ENCODE peak calls at places on chromosomes 2 and 18, in six cellular contexts. U, A, Z, T, P and C are unnamed samples.

GRCh38 chr2:236627193-236627592 is 57.6 kb downstream of the ACKR3 start:
- DNase-seq in U (no peak), A (no peak), Z (no peak), T (no peak), P (no peak), C (no peak)

GRCh38 chr2:237695201-237695780 is 67.9 kb downstream of the LRRFIP1 start:
- DNase-seq in U (peak; percentile 57), A (peak; percentile 76), Z (no peak), T (no peak), P (no peak), C (no peak)

GRCh38 chr2:114442545-114442944 is at the start of gene DPP10:
- DNase-seq in U (peak; percentile 3), A (no peak), Z (peak; percentile 13), T (no peak), P (peak; percentile 76), C (no peak)

GRCh38 chr2:15172825-15173224 is 388.3 kb downstream of the NBAS start:
- DNase-seq in U (no peak), A (no peak), Z (peak; percentile 97), T (no peak), P (no peak), C (no peak)

GRCh38 chr2:66575625-66576371 is 140.9 kb downstream of the MEIS1 start:
- DNase-seq in U (peak; percentile 16), A (no peak), Z (no peak), T (peak; percentile 69), P (no peak), C (no peak)

GRCh38 chr2:208927867-208928266 is 496.0 kb upstream of the MAP2 start:
- DNase-seq in U (no peak), A (no peak), Z (no peak), T (no peak), P (no peak), C (no peak)

GRCh38 chr2:60989256-60989655 is 28.3 kb upstream of the PEX13 start:
- DNase-seq in U (no peak), A (no peak), Z (no peak), T (no peak), P (no peak), C (no peak)

GRCh38 chr2:169118060-169118459 is 48.7 kb downstream of the DHRS9 start:
- DNase-seq in U (peak; percentile 18), A (no peak), Z (no peak), T (no peak), P (no peak), C (no peak)

GRCh38 chr2:224934542-224935188 is 107.6 kb downstream of the DOCK10 start:
- DNase-seq in U (no peak), A (no peak), Z (no peak), T (no peak), P (no peak), C (no peak)

GRCh38 chr18:78679861-78680260 is 299.8 kb upstream of the SALL3 start:
- DNase-seq in U (no peak), A (no peak), Z (no peak), T (no peak), P (no peak), C (no peak)

GRCh38 chr2:148534416-148535205 is 109.9 kb upstream of the EPC2 start:
- DNase-seq in U (no peak), A (no peak), Z (no peak), T (peak; percentile 44), P (no peak), C (no peak)

GRCh38 chr2:152447897-152448296 is 112.9 kb downstream of the FMNL2 start:
- DNase-seq in U (no peak), A (no peak), Z (no peak), T (no peak), P (no peak), C (no peak)

GRCh38 chr2:146579154-146579930 is 1265.5 kb upstream of the ACVR2A start:
- DNase-seq in U (no peak), A (no peak), Z (peak; percentile 44), T (no peak), P (no peak), C (no peak)

GRCh38 chr2:233841183-233841582 is 13.2 kb downstream of the HJURP start:
- DNase-seq in U (no peak), A (no peak), Z (no peak), T (no peak), P (peak; percentile 17), C (no peak)

GRCh38 chr2:233845301-233846060 is 8.9 kb downstream of the HJURP start:
- DNase-seq in U (no peak), A (no peak), Z (no peak), T (no peak), P (no peak), C (no peak)

GRCh38 chr2:233846387-233847247 is 7.7 kb downstream of the HJURP start:
- DNase-seq in U (no peak), A (no peak), Z (no peak), T (peak; percentile 48), P (no peak), C (no peak)

GRCh38 chr2:233844836-233845235 is 9.5 kb downstream of the HJURP start:
- DNase-seq in U (no peak), A (no peak), Z (no peak), T (no peak), P (no peak), C (no peak)

GRCh38 chr2:233844064-233844807 is 10.1 kb downstream of the HJURP start:
- DNase-seq in U (no peak), A (no peak), Z (no peak), T (no peak), P (peak; percentile 13), C (no peak)
- TF ChIP-seq POLR2AphosphoS5 in U (no peak), A (no peak), Z (no peak), T (no peak), P (no peak), C (no peak)

GRCh38 chr2:7691961-7692656 is 774.9 kb downstream of the RNF144A start:
- DNase-seq in U (no peak), A (no peak), Z (no peak), T (no peak), P (no peak), C (no peak)
- TF ChIP-seq GABPA in U (no peak), A (no peak), Z (no peak), T (no peak), P (no peak), C (no peak)

GRCh38 chr2:235005603-235006259 is 53.9 kb downstream of the SH3BP4 start:
- DNase-seq in U (no peak), A (no peak), Z (peak; percentile 98), T (peak; percentile 70), P (peak; percentile 77), C (no peak)
- TF ChIP-seq CTCF in U (no peak), A (no peak), Z (peak; percentile 83), T (no peak), P (peak; percentile 38), C (no peak)

GRCh38 chr2:135530313-135531230 is at the start of gene ZRANB3:
- DNase-seq in U (peak; percentile 97), A (peak; percentile 98), Z (peak; percentile 99), T (peak; percentile 78), P (peak; percentile 86), C (peak; percentile 99)
- TF ChIP-seq POLR2AphosphoS5 in U (peak; percentile 71), A (peak; percentile 67), Z (peak; percentile 80), T (peak; percentile 61), P (peak; percentile 87), C (peak; percentile 78)

DNA sequence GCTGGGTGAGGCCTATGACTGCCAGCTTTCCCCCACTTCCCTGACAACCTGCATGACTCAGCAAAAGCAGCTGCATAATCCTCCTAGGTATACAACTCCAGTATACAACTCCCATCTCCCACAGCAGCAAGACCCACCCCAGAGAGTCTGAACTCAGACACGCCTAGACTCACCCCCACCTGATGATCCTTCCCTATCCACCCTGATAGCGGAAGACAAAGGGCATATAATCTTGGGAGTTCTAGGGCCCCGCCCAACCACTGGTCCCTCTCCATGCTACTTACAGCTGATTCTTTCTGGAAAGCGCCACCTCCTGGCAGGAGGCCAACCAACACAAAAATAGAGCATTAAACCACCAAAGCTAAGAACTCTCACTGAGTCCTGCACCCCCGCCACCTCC is 296.5 kb downstream of the DCC start:
- DNase-seq in U (no peak), A (no peak), Z (peak; percentile 1), T (no peak), P (peak; percentile 69), C (no peak)
- TF ChIP-seq GABPA in U (no peak), A (no peak), Z (no peak), T (no peak), P (no peak), C (no peak)

GRCh38 chr2:156864753-156865152 is 392.8 kb upstream of the GALNT5 start:
- DNase-seq in U (no peak), A (no peak), Z (no peak), T (no peak), P (no peak), C (no peak)
- TF ChIP-seq CTCF in U (no peak), A (no peak), Z (no peak), T (no peak), P (no peak), C (no peak)

GRCh38 chr2:37614061-37614802 is 57.2 kb downstream of the CDC42EP3 start:
- DNase-seq in U (no peak), A (no peak), Z (no peak), T (no peak), P (no peak), C (no peak)

GRCh38 chr2:37612382-37612781 is 59.1 kb downstream of the CDC42EP3 start:
- DNase-seq in U (no peak), A (no peak), Z (no peak), T (no peak), P (no peak), C (no peak)

GRCh38 chr2:37616674-37616999 is 54.8 kb downstream of the CDC42EP3 start:
- DNase-seq in U (peak; percentile 62), A (no peak), Z (no peak), T (no peak), P (no peak), C (no peak)

GRCh38 chr2:37615808-37616673 is 55.4 kb downstream of the CDC42EP3 start:
- DNase-seq in U (no peak), A (no peak), Z (no peak), T (no peak), P (no peak), C (peak; percentile 87)

DNA sequence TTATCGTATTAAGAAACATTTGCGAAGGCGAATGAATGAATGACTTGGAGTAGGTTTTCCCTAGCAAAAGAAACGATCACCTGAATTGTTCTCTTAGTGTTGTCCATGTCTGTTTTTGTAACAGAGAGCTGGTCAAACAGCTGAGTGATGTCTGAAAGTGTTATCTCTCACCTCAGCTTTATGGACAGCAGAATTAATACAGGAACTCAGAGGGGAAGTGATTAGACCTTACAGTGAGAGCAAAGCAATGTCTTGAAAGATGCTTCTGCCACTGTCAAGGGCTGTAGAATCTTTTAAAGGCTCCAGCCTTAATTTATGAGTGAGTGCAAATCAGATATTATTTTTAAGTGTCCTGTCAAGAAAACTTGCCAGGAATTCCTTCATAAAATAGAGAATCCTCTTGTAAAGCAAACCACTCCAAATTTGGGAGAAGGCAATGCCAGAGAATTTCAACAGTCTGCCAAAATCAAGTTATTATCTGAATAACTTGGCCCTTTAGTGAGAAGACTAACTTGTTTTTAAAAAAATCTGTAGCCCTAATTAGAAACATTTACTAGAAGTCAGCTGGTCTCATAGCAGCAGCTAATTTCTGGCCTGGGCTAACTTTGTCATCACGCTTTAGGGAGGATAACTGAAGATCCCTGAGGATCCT is 60.7 kb downstream of the CDC42EP3 start:
- DNase-seq in U (no peak), A (no peak), Z (no peak), T (no peak), P (no peak), C (no peak)
- TF ChIP-seq POLR2AphosphoS5 in U (no peak), A (no peak), Z (no peak), T (no peak), P (no peak), C (no peak)